ENCODE peak calls at places on chromosomes 2 and 18, in four cellular contexts. One of them, this sample, is unnamed.

GRCh38 chr18:44673256-44673950 is 7.3 kb upstream of the SETBP1 start:
- DNase-seq in kidney epithelial cell: no peak
- DNase-seq in heart right ventricle: no peak
- DNase-seq in endothelial cell of umbilical vein: no peak
- DNase-seq in this sample: no peak

GRCh38 chr2:64711260-64711659 is 57.5 kb upstream of the SERTAD2 start:
- DNase-seq in kidney epithelial cell: no peak
- DNase-seq in heart right ventricle: no peak
- DNase-seq in endothelial cell of umbilical vein: peak
- DNase-seq in this sample: no peak

GRCh38 chr2:11118761-11119160 is 36.5 kb upstream of the SLC66A3 start:
- DNase-seq in kidney epithelial cell: no peak
- DNase-seq in heart right ventricle: no peak
- DNase-seq in endothelial cell of umbilical vein: no peak
- DNase-seq in this sample: no peak

GRCh38 chr18:331231-331771 is 63.5 kb upstream of the THOC1 start:
- DNase-seq in kidney epithelial cell: no peak
- DNase-seq in heart right ventricle: no peak
- DNase-seq in endothelial cell of umbilical vein: no peak
- DNase-seq in this sample: no peak

GRCh38 chr18:6752200-6752873 is 22.8 kb downstream of the ARHGAP28 start:
- DNase-seq in kidney epithelial cell: no peak
- DNase-seq in heart right ventricle: no peak
- DNase-seq in endothelial cell of umbilical vein: peak
- DNase-seq in this sample: peak

GRCh38 chr2:98932164-98932563 is 3.9 kb downstream of the CRACDL start:
- DNase-seq in kidney epithelial cell: no peak
- DNase-seq in heart right ventricle: no peak
- DNase-seq in endothelial cell of umbilical vein: no peak
- DNase-seq in this sample: no peak

GRCh38 chr2:66587216-66587615 is 152.3 kb downstream of the MEIS1 start:
- DNase-seq in kidney epithelial cell: no peak
- DNase-seq in heart right ventricle: no peak
- DNase-seq in endothelial cell of umbilical vein: no peak
- DNase-seq in this sample: no peak

GRCh38 chr18:43681661-43682060 is 404.4 kb upstream of the SYT4 start:
- DNase-seq in kidney epithelial cell: no peak
- DNase-seq in heart right ventricle: no peak
- DNase-seq in endothelial cell of umbilical vein: no peak
- DNase-seq in this sample: no peak

GRCh38 chr2:34738691-34739090 is 1139.6 kb upstream of the FAM98A start:
- DNase-seq in kidney epithelial cell: no peak
- DNase-seq in heart right ventricle: no peak
- DNase-seq in endothelial cell of umbilical vein: no peak
- DNase-seq in this sample: no peak

GRCh38 chr2:42102606-42103450 is 55.0 kb downstream of the PKDCC start:
- DNase-seq in kidney epithelial cell: no peak
- DNase-seq in heart right ventricle: peak
- DNase-seq in endothelial cell of umbilical vein: no peak
- DNase-seq in this sample: no peak

GRCh38 chr2:175884673-175885393 is 117.2 kb downstream of the LNPK start:
- DNase-seq in kidney epithelial cell: no peak
- DNase-seq in heart right ventricle: no peak
- DNase-seq in endothelial cell of umbilical vein: no peak
- DNase-seq in this sample: no peak

GRCh38 chr18:23247363-23247762 is 112.1 kb downstream of the CABLES1 start:
- DNase-seq in kidney epithelial cell: no peak
- DNase-seq in heart right ventricle: no peak
- DNase-seq in endothelial cell of umbilical vein: no peak
- DNase-seq in this sample: no peak

GRCh38 chr2:134586289-134586980 is 132.4 kb downstream of the TMEM163 start:
- DNase-seq in kidney epithelial cell: no peak
- DNase-seq in heart right ventricle: no peak
- DNase-seq in endothelial cell of umbilical vein: no peak
- DNase-seq in this sample: no peak

GRCh38 chr2:109402180-109402579 is 211.6 kb downstream of the SEPTIN10 start:
- DNase-seq in kidney epithelial cell: peak
- DNase-seq in heart right ventricle: no peak
- DNase-seq in endothelial cell of umbilical vein: no peak
- DNase-seq in this sample: no peak

GRCh38 chr2:141595531-141595930 is 535.3 kb downstream of the LRP1B start:
- DNase-seq in kidney epithelial cell: no peak
- DNase-seq in heart right ventricle: no peak
- DNase-seq in endothelial cell of umbilical vein: no peak
- DNase-seq in this sample: no peak

GRCh38 chr18:30163573-30163972 is 879.0 kb downstream of the DSC3 start:
- DNase-seq in kidney epithelial cell: no peak
- DNase-seq in heart right ventricle: no peak
- DNase-seq in endothelial cell of umbilical vein: no peak
- DNase-seq in this sample: no peak

GRCh38 chr2:173205375-173205774 is 129.7 kb downstream of the MAP3K20 start:
- DNase-seq in kidney epithelial cell: no peak
- DNase-seq in heart right ventricle: peak
- DNase-seq in endothelial cell of umbilical vein: no peak
- DNase-seq in this sample: no peak

GRCh38 chr18:13137939-13138821 is 80.4 kb upstream of the LDLRAD4 start:
- DNase-seq in kidney epithelial cell: no peak
- DNase-seq in heart right ventricle: peak
- DNase-seq in endothelial cell of umbilical vein: peak
- DNase-seq in this sample: no peak

GRCh38 chr2:88613921-88614320 is 13.3 kb downstream of the EIF2AK3 start:
- DNase-seq in kidney epithelial cell: no peak
- DNase-seq in heart right ventricle: no peak
- DNase-seq in endothelial cell of umbilical vein: no peak
- DNase-seq in this sample: no peak

GRCh38 chr2:224885836-224886547 is 156.3 kb downstream of the DOCK10 start:
- DNase-seq in kidney epithelial cell: no peak
- DNase-seq in heart right ventricle: no peak
- DNase-seq in endothelial cell of umbilical vein: peak
- DNase-seq in this sample: no peak

GRCh38 chr2:76080154-76080553 is 369.4 kb upstream of the GCFC2 start:
- DNase-seq in kidney epithelial cell: no peak
- DNase-seq in heart right ventricle: no peak
- DNase-seq in endothelial cell of umbilical vein: no peak
- DNase-seq in this sample: no peak

GRCh38 chr18:48547456-48548403 is 8.9 kb downstream of the CTIF start:
- DNase-seq in kidney epithelial cell: peak
- DNase-seq in heart right ventricle: peak
- DNase-seq in endothelial cell of umbilical vein: no peak
- DNase-seq in this sample: peak

GRCh38 chr2:42142476-42143184 is 26.5 kb upstream of the EML4 start:
- DNase-seq in kidney epithelial cell: no peak
- DNase-seq in heart right ventricle: no peak
- DNase-seq in endothelial cell of umbilical vein: no peak
- DNase-seq in this sample: no peak

GRCh38 chr18:50819027-50819726 is 639 bp downstream of the MRO start:
- DNase-seq in kidney epithelial cell: no peak
- DNase-seq in heart right ventricle: peak
- DNase-seq in endothelial cell of umbilical vein: peak
- DNase-seq in this sample: no peak
- TF ChIP-seq CTCF in kidney epithelial cell: no peak
- TF ChIP-seq CTCF in heart right ventricle: no peak
- TF ChIP-seq CTCF in endothelial cell of umbilical vein: no peak
- TF ChIP-seq CTCF in this sample: peak

GRCh38 chr18:37254256-37254880 is 311.2 kb downstream of the CELF4 start:
- DNase-seq in kidney epithelial cell: no peak
- DNase-seq in heart right ventricle: no peak
- DNase-seq in endothelial cell of umbilical vein: no peak
- DNase-seq in this sample: no peak
- H3K4me3 ChIP-seq in kidney epithelial cell: peak
- H3K4me3 ChIP-seq in heart right ventricle: peak
- H3K4me3 ChIP-seq in endothelial cell of umbilical vein: no peak
- H3K4me3 ChIP-seq in this sample: peak

GRCh38 chr2:79985145-79985544 is 319.4 kb downstream of the LRRTM1 start:
- DNase-seq in kidney epithelial cell: no peak
- DNase-seq in heart right ventricle: no peak
- DNase-seq in endothelial cell of umbilical vein: no peak
- DNase-seq in this sample: no peak
- TF ChIP-seq CTCF in kidney epithelial cell: no peak
- TF ChIP-seq CTCF in heart right ventricle: no peak
- TF ChIP-seq CTCF in endothelial cell of umbilical vein: no peak
- TF ChIP-seq CTCF in this sample: no peak

GRCh38 chr2:44934024-44934423 is 7.5 kb upstream of the SIX3 start:
- DNase-seq in kidney epithelial cell: no peak
- DNase-seq in heart right ventricle: no peak
- DNase-seq in endothelial cell of umbilical vein: no peak
- DNase-seq in this sample: no peak
- H3K4me3 ChIP-seq in kidney epithelial cell: no peak
- H3K4me3 ChIP-seq in heart right ventricle: no peak
- H3K4me3 ChIP-seq in endothelial cell of umbilical vein: no peak
- H3K4me3 ChIP-seq in this sample: peak

GRCh38 chr2:58594175-58594574 is 353.1 kb upstream of the FANCL start:
- DNase-seq in kidney epithelial cell: no peak
- DNase-seq in heart right ventricle: no peak
- DNase-seq in endothelial cell of umbilical vein: no peak
- DNase-seq in this sample: no peak
- TF ChIP-seq CTCF in kidney epithelial cell: peak
- TF ChIP-seq CTCF in heart right ventricle: no peak
- TF ChIP-seq CTCF in endothelial cell of umbilical vein: peak
- TF ChIP-seq CTCF in this sample: peak

DNA sequence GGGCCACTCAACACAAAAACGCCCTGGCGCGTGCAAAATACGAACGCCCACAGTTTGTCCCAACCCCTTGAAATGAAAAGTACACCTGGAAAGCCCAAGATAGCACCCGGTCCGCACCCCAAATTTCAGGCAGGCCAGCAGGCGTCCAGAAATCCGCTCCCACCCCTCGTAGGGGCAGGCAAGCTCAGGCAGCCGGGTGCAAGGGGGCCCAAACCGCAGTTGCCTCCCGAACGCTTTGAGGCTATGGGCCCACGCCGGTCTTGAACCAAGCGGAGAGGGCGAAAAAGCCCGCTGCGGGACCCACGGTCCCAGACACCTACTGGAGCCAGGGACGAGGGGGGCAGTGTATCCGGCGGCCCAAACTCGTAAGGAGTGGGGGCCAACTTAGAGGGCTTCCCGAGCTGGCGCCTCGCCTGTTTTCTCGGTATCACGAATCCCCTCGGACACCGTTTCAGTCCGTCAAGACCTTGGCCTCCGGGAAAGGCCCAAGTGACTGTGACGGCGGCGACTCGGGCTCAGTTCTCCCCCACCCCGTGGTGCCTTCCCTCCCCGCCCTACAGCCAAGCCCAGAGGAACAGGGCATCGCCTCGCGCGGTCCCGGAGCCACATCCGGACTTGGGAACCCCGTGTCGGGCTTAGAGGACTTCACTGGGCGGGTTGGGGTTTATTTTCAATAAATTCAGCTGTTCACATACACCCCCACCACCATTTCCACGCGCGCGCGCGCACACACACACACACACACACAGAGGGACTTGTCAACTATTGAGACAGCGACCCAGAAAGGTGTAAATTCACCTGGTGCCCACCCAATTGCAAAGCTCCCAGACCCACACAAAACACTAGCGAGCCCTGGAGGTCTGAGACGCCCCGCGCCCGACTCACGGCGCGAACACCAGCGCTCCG is 6.2 kb upstream of the SATB2 start:
- DNase-seq in kidney epithelial cell: no peak
- DNase-seq in heart right ventricle: no peak
- DNase-seq in endothelial cell of umbilical vein: no peak
- DNase-seq in this sample: no peak
- H3K4me3 ChIP-seq in kidney epithelial cell: peak
- H3K4me3 ChIP-seq in heart right ventricle: peak
- H3K4me3 ChIP-seq in endothelial cell of umbilical vein: no peak
- H3K4me3 ChIP-seq in this sample: peak

DNA sequence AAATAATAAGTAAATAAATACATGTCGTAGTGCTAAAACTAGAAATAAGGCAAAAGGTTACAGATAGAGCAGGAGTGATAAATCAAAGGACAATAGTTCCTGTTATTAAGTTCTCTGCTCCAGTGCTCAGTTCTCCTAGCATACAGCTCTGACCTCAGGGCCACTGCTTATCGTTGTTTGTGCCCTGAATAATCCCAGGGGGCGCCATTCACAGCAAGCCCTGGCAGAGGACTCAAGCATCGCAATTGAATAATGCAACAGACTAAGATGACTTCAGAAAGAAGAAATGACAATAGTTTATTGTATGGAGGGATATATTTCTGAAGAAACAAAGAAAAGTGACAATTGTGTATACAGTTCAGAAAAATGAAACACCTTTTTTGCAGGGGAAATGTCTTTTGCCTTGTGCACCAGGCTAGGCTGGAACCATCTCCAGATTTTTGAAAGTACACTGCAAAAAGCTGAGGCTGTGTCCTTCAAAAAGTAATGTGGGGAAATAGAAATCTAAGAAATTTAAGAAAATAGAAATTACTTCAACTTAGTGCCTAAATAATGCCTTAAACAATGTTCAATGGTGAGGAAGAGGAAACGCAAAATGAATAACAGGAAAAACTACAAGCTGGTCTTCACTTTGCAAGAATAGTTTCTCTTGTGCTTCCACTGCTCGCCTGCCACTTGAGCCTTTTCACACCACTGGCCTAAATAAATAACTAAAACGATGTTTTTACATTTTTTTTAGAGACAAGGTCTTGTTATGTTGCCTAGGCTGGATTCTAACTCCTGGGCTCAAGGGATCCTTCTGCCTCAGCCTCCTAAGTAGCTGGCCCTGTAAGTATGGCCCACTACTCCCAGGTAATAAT is 19.0 kb upstream of the CCNYL1 start:
- DNase-seq in kidney epithelial cell: no peak
- DNase-seq in heart right ventricle: peak
- DNase-seq in endothelial cell of umbilical vein: peak
- DNase-seq in this sample: no peak
- TF ChIP-seq CTCF in kidney epithelial cell: peak
- TF ChIP-seq CTCF in heart right ventricle: peak
- TF ChIP-seq CTCF in endothelial cell of umbilical vein: peak
- TF ChIP-seq CTCF in this sample: peak